ENCODE peak calls at places on chromosomes 2 and 18, in ten cellular contexts. One of them, this sample, is unnamed.

GRCh38 chr2:240369725-240370585 is 65.5 kb upstream of the GPC1 start:
- DNase-seq in effector memory CD4-positive, alpha-beta T cell: no peak
- DNase-seq in cardiac fibroblast: peak; percentile 86
- DNase-seq in 8988T: peak; percentile 98
- DNase-seq in stimulated activated CD4-positive, alpha-beta T cell treated with anti-CD3 and anti-CD28 coated beads, Interleukin-1b, Interleukin-23, amount 100 ng/mL, for 1 hour: no peak
- DNase-seq in neural crest cell: peak; percentile 49
- DNase-seq in MCF 10A: peak; percentile 84
- DNase-seq in astrocyte of the cerebellum: peak; percentile 74
- DNase-seq in NCI-H774: no peak
- DNase-seq in SHP77: peak; percentile 56
- DNase-seq in this sample: peak; percentile 39

GRCh38 chr18:62647179-62647578 is 68.2 kb upstream of the PHLPP1 start:
- DNase-seq in effector memory CD4-positive, alpha-beta T cell: no peak
- DNase-seq in cardiac fibroblast: no peak
- DNase-seq in 8988T: no peak
- DNase-seq in stimulated activated CD4-positive, alpha-beta T cell treated with anti-CD3 and anti-CD28 coated beads, Interleukin-1b, Interleukin-23, amount 100 ng/mL, for 1 hour: no peak
- DNase-seq in neural crest cell: no peak
- DNase-seq in MCF 10A: no peak
- DNase-seq in astrocyte of the cerebellum: no peak
- DNase-seq in NCI-H774: no peak
- DNase-seq in SHP77: no peak
- DNase-seq in this sample: no peak

GRCh38 chr2:236162031-236162803 is 6.0 kb downstream of the GBX2 start:
- DNase-seq in effector memory CD4-positive, alpha-beta T cell: no peak
- DNase-seq in cardiac fibroblast: no peak
- DNase-seq in 8988T: peak; percentile 57
- DNase-seq in stimulated activated CD4-positive, alpha-beta T cell treated with anti-CD3 and anti-CD28 coated beads, Interleukin-1b, Interleukin-23, amount 100 ng/mL, for 1 hour: no peak
- DNase-seq in neural crest cell: no peak
- DNase-seq in MCF 10A: no peak
- DNase-seq in astrocyte of the cerebellum: no peak
- DNase-seq in NCI-H774: no peak
- DNase-seq in SHP77: no peak
- DNase-seq in this sample: no peak

GRCh38 chr2:12964904-12965539 is 248.3 kb downstream of the TRIB2 start:
- DNase-seq in effector memory CD4-positive, alpha-beta T cell: no peak
- DNase-seq in cardiac fibroblast: no peak
- DNase-seq in 8988T: no peak
- DNase-seq in stimulated activated CD4-positive, alpha-beta T cell treated with anti-CD3 and anti-CD28 coated beads, Interleukin-1b, Interleukin-23, amount 100 ng/mL, for 1 hour: no peak
- DNase-seq in neural crest cell: no peak
- DNase-seq in MCF 10A: no peak
- DNase-seq in astrocyte of the cerebellum: no peak
- DNase-seq in NCI-H774: no peak
- DNase-seq in SHP77: peak; percentile 33
- DNase-seq in this sample: no peak

GRCh38 chr2:30915485-30915884 is 108.2 kb upstream of the CAPN13 start:
- DNase-seq in effector memory CD4-positive, alpha-beta T cell: no peak
- DNase-seq in cardiac fibroblast: no peak
- DNase-seq in 8988T: peak; percentile 31
- DNase-seq in stimulated activated CD4-positive, alpha-beta T cell treated with anti-CD3 and anti-CD28 coated beads, Interleukin-1b, Interleukin-23, amount 100 ng/mL, for 1 hour: no peak
- DNase-seq in neural crest cell: peak; percentile 11
- DNase-seq in MCF 10A: peak; percentile 21
- DNase-seq in astrocyte of the cerebellum: no peak
- DNase-seq in NCI-H774: no peak
- DNase-seq in SHP77: no peak
- DNase-seq in this sample: no peak

GRCh38 chr2:126244937-126245336 is 411.0 kb upstream of the GYPC start:
- DNase-seq in effector memory CD4-positive, alpha-beta T cell: no peak
- DNase-seq in cardiac fibroblast: peak; percentile 7
- DNase-seq in 8988T: no peak
- DNase-seq in stimulated activated CD4-positive, alpha-beta T cell treated with anti-CD3 and anti-CD28 coated beads, Interleukin-1b, Interleukin-23, amount 100 ng/mL, for 1 hour: peak; percentile 5
- DNase-seq in neural crest cell: peak; percentile 45
- DNase-seq in MCF 10A: peak; percentile 63
- DNase-seq in astrocyte of the cerebellum: no peak
- DNase-seq in NCI-H774: no peak
- DNase-seq in SHP77: peak; percentile 57
- DNase-seq in this sample: peak; percentile 11

GRCh38 chr2:152407204-152407721 is 72.3 kb downstream of the FMNL2 start:
- DNase-seq in effector memory CD4-positive, alpha-beta T cell: no peak
- DNase-seq in cardiac fibroblast: peak; percentile 67
- DNase-seq in 8988T: no peak
- DNase-seq in stimulated activated CD4-positive, alpha-beta T cell treated with anti-CD3 and anti-CD28 coated beads, Interleukin-1b, Interleukin-23, amount 100 ng/mL, for 1 hour: no peak
- DNase-seq in neural crest cell: peak; percentile 32
- DNase-seq in MCF 10A: peak; percentile 71
- DNase-seq in astrocyte of the cerebellum: no peak
- DNase-seq in NCI-H774: no peak
- DNase-seq in SHP77: no peak
- DNase-seq in this sample: no peak

GRCh38 chr2:98533547-98533946 is 74.8 kb downstream of the COA5 start:
- DNase-seq in effector memory CD4-positive, alpha-beta T cell: no peak
- DNase-seq in cardiac fibroblast: no peak
- DNase-seq in 8988T: no peak
- DNase-seq in stimulated activated CD4-positive, alpha-beta T cell treated with anti-CD3 and anti-CD28 coated beads, Interleukin-1b, Interleukin-23, amount 100 ng/mL, for 1 hour: no peak
- DNase-seq in neural crest cell: no peak
- DNase-seq in MCF 10A: no peak
- DNase-seq in astrocyte of the cerebellum: no peak
- DNase-seq in NCI-H774: no peak
- DNase-seq in SHP77: no peak
- DNase-seq in this sample: no peak

GRCh38 chr18:48031011-48031480 is 100.6 kb upstream of the SMAD2 start:
- DNase-seq in effector memory CD4-positive, alpha-beta T cell: no peak
- DNase-seq in cardiac fibroblast: peak; percentile 73
- DNase-seq in 8988T: peak; percentile 77
- DNase-seq in stimulated activated CD4-positive, alpha-beta T cell treated with anti-CD3 and anti-CD28 coated beads, Interleukin-1b, Interleukin-23, amount 100 ng/mL, for 1 hour: no peak
- DNase-seq in neural crest cell: peak; percentile 41
- DNase-seq in MCF 10A: peak; percentile 80
- DNase-seq in astrocyte of the cerebellum: peak; percentile 40
- DNase-seq in NCI-H774: peak; percentile 60
- DNase-seq in SHP77: peak; percentile 91
- DNase-seq in this sample: peak; percentile 51

GRCh38 chr2:54574107-54574859 is 118.2 kb downstream of the SPTBN1 start:
- DNase-seq in effector memory CD4-positive, alpha-beta T cell: peak; percentile 62
- DNase-seq in cardiac fibroblast: peak; percentile 67
- DNase-seq in 8988T: no peak
- DNase-seq in stimulated activated CD4-positive, alpha-beta T cell treated with anti-CD3 and anti-CD28 coated beads, Interleukin-1b, Interleukin-23, amount 100 ng/mL, for 1 hour: no peak
- DNase-seq in neural crest cell: no peak
- DNase-seq in MCF 10A: no peak
- DNase-seq in astrocyte of the cerebellum: no peak
- DNase-seq in NCI-H774: no peak
- DNase-seq in SHP77: no peak
- DNase-seq in this sample: no peak

GRCh38 chr2:45823723-45824206 is 172.3 kb downstream of the PRKCE start:
- DNase-seq in effector memory CD4-positive, alpha-beta T cell: no peak
- DNase-seq in cardiac fibroblast: no peak
- DNase-seq in 8988T: no peak
- DNase-seq in stimulated activated CD4-positive, alpha-beta T cell treated with anti-CD3 and anti-CD28 coated beads, Interleukin-1b, Interleukin-23, amount 100 ng/mL, for 1 hour: no peak
- DNase-seq in neural crest cell: no peak
- DNase-seq in MCF 10A: peak; percentile 94
- DNase-seq in astrocyte of the cerebellum: no peak
- DNase-seq in NCI-H774: peak; percentile 73
- DNase-seq in SHP77: no peak
- DNase-seq in this sample: no peak

GRCh38 chr2:45808294-45808693 is 156.8 kb downstream of the PRKCE start:
- DNase-seq in effector memory CD4-positive, alpha-beta T cell: no peak
- DNase-seq in cardiac fibroblast: no peak
- DNase-seq in 8988T: no peak
- DNase-seq in stimulated activated CD4-positive, alpha-beta T cell treated with anti-CD3 and anti-CD28 coated beads, Interleukin-1b, Interleukin-23, amount 100 ng/mL, for 1 hour: no peak
- DNase-seq in neural crest cell: no peak
- DNase-seq in MCF 10A: no peak
- DNase-seq in astrocyte of the cerebellum: no peak
- DNase-seq in NCI-H774: peak; percentile 44
- DNase-seq in SHP77: no peak
- DNase-seq in this sample: no peak

GRCh38 chr2:241903121-241904010 is 33.8 kb downstream of the RTP5 start:
- DNase-seq in effector memory CD4-positive, alpha-beta T cell: no peak
- DNase-seq in cardiac fibroblast: no peak
- DNase-seq in 8988T: no peak
- DNase-seq in stimulated activated CD4-positive, alpha-beta T cell treated with anti-CD3 and anti-CD28 coated beads, Interleukin-1b, Interleukin-23, amount 100 ng/mL, for 1 hour: no peak
- DNase-seq in neural crest cell: no peak
- DNase-seq in MCF 10A: no peak
- DNase-seq in astrocyte of the cerebellum: no peak
- DNase-seq in NCI-H774: no peak
- DNase-seq in SHP77: no peak
- DNase-seq in this sample: no peak

GRCh38 chr2:10551496-10551895 is 103.4 kb upstream of the ODC1 start:
- DNase-seq in effector memory CD4-positive, alpha-beta T cell: no peak
- DNase-seq in cardiac fibroblast: no peak
- DNase-seq in 8988T: no peak
- DNase-seq in stimulated activated CD4-positive, alpha-beta T cell treated with anti-CD3 and anti-CD28 coated beads, Interleukin-1b, Interleukin-23, amount 100 ng/mL, for 1 hour: no peak
- DNase-seq in neural crest cell: no peak
- DNase-seq in MCF 10A: no peak
- DNase-seq in astrocyte of the cerebellum: no peak
- DNase-seq in NCI-H774: no peak
- DNase-seq in SHP77: no peak
- DNase-seq in this sample: no peak

GRCh38 chr2:154720642-154721041 is 22.1 kb downstream of the KCNJ3 start:
- DNase-seq in effector memory CD4-positive, alpha-beta T cell: no peak
- DNase-seq in cardiac fibroblast: no peak
- DNase-seq in 8988T: no peak
- DNase-seq in stimulated activated CD4-positive, alpha-beta T cell treated with anti-CD3 and anti-CD28 coated beads, Interleukin-1b, Interleukin-23, amount 100 ng/mL, for 1 hour: no peak
- DNase-seq in neural crest cell: no peak
- DNase-seq in MCF 10A: no peak
- DNase-seq in astrocyte of the cerebellum: peak; percentile 38
- DNase-seq in NCI-H774: no peak
- DNase-seq in SHP77: no peak
- DNase-seq in this sample: peak; percentile 18

GRCh38 chr2:240987588-240987987 is 10.8 kb upstream of the SNED1 start:
- DNase-seq in effector memory CD4-positive, alpha-beta T cell: no peak
- DNase-seq in cardiac fibroblast: no peak
- DNase-seq in 8988T: no peak
- DNase-seq in stimulated activated CD4-positive, alpha-beta T cell treated with anti-CD3 and anti-CD28 coated beads, Interleukin-1b, Interleukin-23, amount 100 ng/mL, for 1 hour: no peak
- DNase-seq in neural crest cell: no peak
- DNase-seq in MCF 10A: no peak
- DNase-seq in astrocyte of the cerebellum: no peak
- DNase-seq in NCI-H774: no peak
- DNase-seq in SHP77: no peak
- DNase-seq in this sample: no peak

GRCh38 chr2:9590635-9591034 is 35.0 kb upstream of the ADAM17 start:
- DNase-seq in effector memory CD4-positive, alpha-beta T cell: no peak
- DNase-seq in cardiac fibroblast: no peak
- DNase-seq in 8988T: no peak
- DNase-seq in stimulated activated CD4-positive, alpha-beta T cell treated with anti-CD3 and anti-CD28 coated beads, Interleukin-1b, Interleukin-23, amount 100 ng/mL, for 1 hour: no peak
- DNase-seq in neural crest cell: no peak
- DNase-seq in MCF 10A: no peak
- DNase-seq in astrocyte of the cerebellum: no peak
- DNase-seq in NCI-H774: no peak
- DNase-seq in SHP77: no peak
- DNase-seq in this sample: peak; percentile 58

GRCh38 chr18:10771053-10771709 is 245.4 kb downstream of the NAPG start:
- DNase-seq in effector memory CD4-positive, alpha-beta T cell: no peak
- DNase-seq in cardiac fibroblast: peak; percentile 3
- DNase-seq in 8988T: no peak
- DNase-seq in stimulated activated CD4-positive, alpha-beta T cell treated with anti-CD3 and anti-CD28 coated beads, Interleukin-1b, Interleukin-23, amount 100 ng/mL, for 1 hour: no peak
- DNase-seq in neural crest cell: no peak
- DNase-seq in MCF 10A: no peak
- DNase-seq in astrocyte of the cerebellum: peak; percentile 38
- DNase-seq in NCI-H774: no peak
- DNase-seq in SHP77: no peak
- DNase-seq in this sample: no peak

GRCh38 chr2:188032306-188032705 is 259.4 kb upstream of the GULP1 start:
- DNase-seq in effector memory CD4-positive, alpha-beta T cell: no peak
- DNase-seq in cardiac fibroblast: no peak
- DNase-seq in 8988T: no peak
- DNase-seq in stimulated activated CD4-positive, alpha-beta T cell treated with anti-CD3 and anti-CD28 coated beads, Interleukin-1b, Interleukin-23, amount 100 ng/mL, for 1 hour: no peak
- DNase-seq in neural crest cell: no peak
- DNase-seq in MCF 10A: no peak
- DNase-seq in astrocyte of the cerebellum: no peak
- DNase-seq in NCI-H774: no peak
- DNase-seq in SHP77: no peak
- DNase-seq in this sample: no peak